ENCODE peak calls at places on chromosome 16, in five cellular contexts. N, W, L, Q and P are unnamed samples.
A peak's percentile ranks its signal among the peaks of the same experiment; 100 is the strongest.

GRCh38 chr16:84513111-84514065 is 8.9 kb upstream of the MEAK7 start:
- DNase-seq in N (no peak), W (no peak), L (peak; percentile 53), Q (no peak), P (no peak)

GRCh38 chr16:1712791-1713261 is 6.8 kb downstream of the MAPK8IP3 start:
- DNase-seq in N (no peak), W (no peak), L (no peak), Q (peak; percentile 41), P (no peak)

GRCh38 chr16:87201052-87201451 is 116.1 kb downstream of the C16orf95 start:
- DNase-seq in N (no peak), W (peak; percentile 50), L (no peak), Q (peak; percentile 94), P (no peak)

GRCh38 chr16:50282010-50282538 is 15.7 kb downstream of the ADCY7 start:
- DNase-seq in N (no peak), W (peak; percentile 77), L (peak; percentile 83), Q (no peak), P (no peak)

GRCh38 chr16:57155702-57156350 is 30.0 kb downstream of the PSME3IP1 start:
- DNase-seq in N (no peak), W (no peak), L (no peak), Q (no peak), P (no peak)

GRCh38 chr16:76461836-76462235 is 184.6 kb downstream of the CNTNAP4 start:
- DNase-seq in N (no peak), W (no peak), L (no peak), Q (no peak), P (no peak)

GRCh38 chr16:3623642-3624041 is 12.2 kb upstream of the SLX4 start:
- DNase-seq in N (no peak), W (no peak), L (no peak), Q (no peak), P (peak; percentile 24)

GRCh38 chr16:1862394-1862793 is 9.6 kb downstream of the MEIOB start:
- DNase-seq in N (no peak), W (no peak), L (no peak), Q (no peak), P (peak; percentile 24)

GRCh38 chr16:29765167-29766032 is 12.7 kb upstream of the ZG16 start:
- DNase-seq in N (no peak), W (peak; percentile 92), L (no peak), Q (no peak), P (no peak)

GRCh38 chr16:86783626-86784266 is 205.4 kb downstream of the FOXL1 start:
- DNase-seq in N (no peak), W (no peak), L (no peak), Q (no peak), P (peak; percentile 45)

GRCh38 chr16:22813946-22814325 is at the start of gene HS3ST2:
- DNase-seq in N (peak; percentile 72), W (no peak), L (no peak), Q (no peak), P (no peak)

GRCh38 chr16:24700549-24701392 is 28.7 kb upstream of the TNRC6A start:
- DNase-seq in N (no peak), W (peak; percentile 80), L (no peak), Q (peak; percentile 93), P (no peak)

GRCh38 chr16:87855852-87856715 is 13.2 kb downstream of the SLC7A5 start:
- DNase-seq in N (no peak), W (no peak), L (no peak), Q (peak; percentile 74), P (no peak)

GRCh38 chr16:3983081-3983520 is 102.6 kb upstream of the CREBBP start:
- DNase-seq in N (peak; percentile 77), W (peak; percentile 47), L (peak; percentile 72), Q (peak; percentile 78), P (no peak)

GRCh38 chr16:47732122-47732805 is 271.1 kb downstream of the PHKB start:
- DNase-seq in N (no peak), W (no peak), L (no peak), Q (peak; percentile 58), P (no peak)

GRCh38 chr16:27966756-27967155 is 96.8 kb downstream of the GSG1L start:
- DNase-seq in N (no peak), W (no peak), L (no peak), Q (no peak), P (peak; percentile 12)

GRCh38 chr16:53090591-53091507 is 36.1 kb downstream of the CHD9 start:
- DNase-seq in N (no peak), W (peak; percentile 86), L (no peak), Q (peak; percentile 91), P (peak; percentile 93)

GRCh38 chr16:46573008-46573833 is 48.0 kb downstream of the SHCBP1 start:
- DNase-seq in N (no peak), W (no peak), L (no peak), Q (peak; percentile 46), P (no peak)

GRCh38 chr16:59886021-59886420 is 1151.9 kb upstream of the GOT2 start:
- DNase-seq in N (no peak), W (no peak), L (no peak), Q (no peak), P (no peak)

GRCh38 chr16:85582177-85582888 is 30.8 kb upstream of the GSE1 start:
- DNase-seq in N (peak; percentile 57), W (no peak), L (no peak), Q (no peak), P (no peak)

GRCh38 chr16:10888320-10888937 is 11.4 kb downstream of the CIITA start:
- DNase-seq in N (no peak), W (no peak), L (no peak), Q (no peak), P (no peak)

GRCh38 chr16:35559911-35560636 is 2100.7 kb downstream of the TP53TG3F start:
- DNase-seq in N (no peak), W (no peak), L (no peak), Q (no peak), P (no peak)

GRCh38 chr16:61323456-61323855 is 712.8 kb downstream of the CDH8 start:
- DNase-seq in N (no peak), W (no peak), L (no peak), Q (no peak), P (no peak)

GRCh38 chr16:13919330-13919682 is 648 bp upstream of the ERCC4 start:
- DNase-seq in N (no peak), W (no peak), L (no peak), Q (peak; percentile 17), P (no peak)

GRCh38 chr16:926715-927114 is 44.1 kb downstream of the LMF1 start:
- DNase-seq in N (no peak), W (no peak), L (no peak), Q (no peak), P (no peak)

GRCh38 chr16:48246066-48246465 is 1.3 kb downstream of the ABCC11 start:
- DNase-seq in N (no peak), W (no peak), L (no peak), Q (no peak), P (no peak)

GRCh38 chr16:81693047-81693446 is 86.0 kb upstream of the PLCG2 start:
- DNase-seq in N (no peak), W (no peak), L (no peak), Q (no peak), P (no peak)

GRCh38 chr16:85681255-85681654 is 7.5 kb downstream of the GINS2 start:
- DNase-seq in N (no peak), W (no peak), L (no peak), Q (no peak), P (no peak)